ENCODE peak calls at places on chromosomes 13 and 19, in ten cellular contexts. Z, P, H, S, Y, G, O, T, R and C are unnamed samples.

GRCh38 chr13:28684257-28684656 is 25.3 kb downstream of the POMP start:
- DNase-seq in H (no peak), T (peak; percentile 11), S (no peak), G (no peak), Z (no peak), R (no peak), Y (no peak), P (no peak), O (no peak), C (no peak)

GRCh38 chr19:45159204-45159970 is 1.4 kb downstream of the NKPD1 start:
- DNase-seq in H (no peak), T (no peak), O (no peak), Y (no peak), P (no peak), Z (no peak), G (no peak), R (no peak), S (no peak), C (no peak)

GRCh38 chr13:112770504-112770903 is 80.7 kb downstream of the ATP11A start:
- DNase-seq in R (no peak), Y (no peak), G (no peak), Z (no peak), S (no peak), P (no peak), O (no peak), T (no peak), H (no peak), C (no peak)

GRCh38 chr19:1290699-1291651 is 5.3 kb downstream of the EFNA2 start:
- DNase-seq in P (no peak), G (no peak), H (no peak), Y (no peak), S (no peak), Z (no peak), T (no peak), R (no peak), O (no peak), C (no peak)

GRCh38 chr19:41906271-41906670 is 22.0 kb downstream of the ERFL start:
- DNase-seq in Z (no peak), T (no peak), Y (no peak), S (no peak), P (no peak), R (no peak), G (no peak), H (no peak), O (no peak), C (no peak)

GRCh38 chr13:62626771-62627170 is 1211.1 kb upstream of the PCDH20 start:
- DNase-seq in R (no peak), T (peak; percentile 7), H (no peak), P (no peak), Z (no peak), S (no peak), Y (no peak), G (no peak), O (no peak), C (no peak)

GRCh38 chr13:25987987-25988386 is 63.8 kb downstream of the SHISA2 start:
- DNase-seq in Y (no peak), Z (no peak), P (no peak), O (no peak), R (no peak), T (no peak), S (no peak), H (no peak), G (no peak), C (no peak)

GRCh38 chr13:105333416-105333815 is 1202.0 kb downstream of the EFNB2 start:
- DNase-seq in Y (no peak), G (no peak), S (no peak), R (peak; percentile 17), P (no peak), H (no peak), Z (peak; percentile 34), T (no peak), O (no peak), C (no peak)

GRCh38 chr19:38658462-38659306 is 11.2 kb downstream of the ACTN4 start:
- DNase-seq in Z (peak; percentile 100), S (peak; percentile 99), H (no peak), P (no peak), R (peak; percentile 99), T (peak; percentile 99), Y (peak; percentile 59), G (no peak), O (no peak), C (peak; percentile 98)

GRCh38 chr19:38655148-38655824 is 7.8 kb downstream of the ACTN4 start:
- DNase-seq in R (no peak), S (no peak), O (no peak), Z (peak; percentile 66), Y (no peak), P (no peak), G (no peak), T (no peak), H (no peak), C (peak; percentile 57)

GRCh38 chr19:38656171-38656981 is 8.9 kb downstream of the ACTN4 start:
- DNase-seq in Y (no peak), O (no peak), T (peak; percentile 79), R (no peak), Z (peak; percentile 62), H (no peak), S (no peak), G (no peak), P (peak; percentile 66), C (peak; percentile 88)

GRCh38 chr19:38660724-38661123 is 13.3 kb downstream of the ACTN4 start:
- DNase-seq in Z (no peak), G (no peak), Y (no peak), P (no peak), T (no peak), H (no peak), S (no peak), R (no peak), O (no peak), C (no peak)

DNA sequence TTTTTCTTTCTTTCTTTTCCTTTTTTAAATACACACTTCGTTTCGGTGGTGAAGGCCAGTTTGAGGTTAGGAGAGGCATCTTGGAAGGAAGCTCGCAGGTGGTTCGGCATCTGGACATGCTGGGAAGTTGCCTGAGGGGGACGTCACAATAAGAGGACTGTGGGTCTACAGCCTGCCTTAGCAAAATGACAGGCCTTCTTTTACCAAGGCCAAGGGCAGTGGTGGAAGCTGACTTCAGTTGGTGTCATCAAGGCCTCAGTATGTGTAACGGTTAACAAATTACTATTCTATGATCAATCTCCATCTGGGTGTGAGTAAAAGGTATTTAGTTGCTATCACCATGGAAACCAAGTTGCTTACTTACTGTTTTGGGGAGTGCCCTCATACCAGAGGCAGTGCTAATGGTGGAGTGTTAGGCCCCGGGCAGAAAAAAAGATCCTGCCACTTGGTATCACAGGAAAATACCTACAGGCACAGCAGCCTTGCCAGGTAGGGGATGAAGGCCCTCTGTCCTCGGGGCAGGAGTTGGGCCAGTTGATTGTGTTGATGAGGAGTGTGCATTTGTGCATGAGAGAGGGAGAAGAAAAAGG is 10.3 kb downstream of the ACTN4 start:
- DNase-seq in R (peak; percentile 74), T (peak; percentile 95), S (peak; percentile 78), Y (no peak), P (no peak), Z (peak; percentile 95), H (no peak), O (no peak), G (no peak), C (peak; percentile 85)
- H3K4me3 ChIP-seq in R (no peak overlapping the region), T (peak overlapping the region; percentile 12), S (no peak overlapping the region), Y (no peak overlapping the region), P (no peak overlapping the region), Z (no peak overlapping the region), H (no peak overlapping the region), O (no peak overlapping the region), G (no peak overlapping the region), C (peak overlapping the region; percentile 8)

GRCh38 chr13:65965496-65965895 is 1264.6 kb downstream of the PCDH9 start:
- DNase-seq in H (peak; percentile 51), O (no peak), G (no peak), P (no peak), R (peak; percentile 16), Y (no peak), S (no peak), T (no peak), Z (peak; percentile 23), C (peak; percentile 78)

GRCh38 chr13:65964672-65965071 is 1265.5 kb downstream of the PCDH9 start:
- DNase-seq in P (no peak), O (no peak), H (no peak), S (no peak), Z (no peak), G (no peak), T (no peak), Y (no peak), R (no peak), C (no peak)

GRCh38 chr13:65971541-65971940 is 1258.6 kb downstream of the PCDH9 start:
- DNase-seq in T (no peak), Z (no peak), P (no peak), G (no peak), O (peak; percentile 74), H (no peak), R (no peak), Y (no peak), S (no peak), C (no peak)

DNA sequence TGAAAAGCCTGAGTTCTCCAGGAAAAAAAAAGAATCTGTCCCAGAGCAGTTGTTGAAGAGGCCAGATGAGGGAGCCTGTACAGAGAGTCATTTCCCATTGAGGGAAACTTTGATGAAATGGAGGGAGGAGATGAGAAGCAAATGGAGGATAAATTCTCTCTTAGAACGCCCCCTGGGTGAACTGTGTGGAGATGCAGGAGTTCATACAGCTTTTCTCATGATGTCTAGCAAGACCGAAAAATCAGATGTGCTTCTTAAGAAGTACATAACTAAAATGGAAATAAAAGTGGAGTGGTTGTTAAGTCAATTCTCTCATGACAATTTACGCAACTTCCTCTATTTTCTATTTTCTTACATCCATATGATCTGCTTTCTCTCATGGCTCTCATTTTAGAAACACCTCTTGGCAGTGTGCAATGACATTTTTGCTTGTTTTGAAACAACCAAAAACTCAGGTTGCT is 1263.1 kb downstream of the PCDH9 start:
- DNase-seq in O (no peak), S (no peak), Y (no peak), T (peak; percentile 66), R (no peak), Z (peak; percentile 36), P (no peak), H (peak; percentile 44), G (peak; percentile 2), C (no peak)
- TF ChIP-seq CTCF in O (no peak), S (peak; percentile 18), Y (no peak), T (peak; percentile 22), R (peak; percentile 44), Z (peak; percentile 33), P (peak; percentile 30), H (peak; percentile 53), G (no peak), C (peak; percentile 31)

DNA sequence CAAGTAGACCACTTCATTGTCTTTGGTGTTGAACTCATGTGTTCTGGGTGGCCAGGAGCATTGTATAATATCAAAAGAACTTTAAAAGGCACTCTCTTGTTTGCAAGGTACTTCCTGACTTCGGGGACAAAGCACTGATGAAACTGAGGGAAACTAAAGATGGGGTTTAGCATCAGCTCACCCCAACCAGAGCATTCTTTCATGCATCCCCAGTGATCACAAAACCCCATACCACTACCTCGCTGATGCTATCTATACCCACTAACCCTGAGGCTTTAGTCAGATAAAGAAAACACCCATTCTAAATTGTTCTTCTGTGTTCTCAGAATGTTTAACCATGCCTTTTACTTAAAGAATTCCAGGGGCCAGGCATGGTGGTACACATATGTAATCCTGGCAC is 94.5 kb upstream of the DOCK9 start:
- DNase-seq in Z (no peak), G (no peak), O (no peak), T (no peak), S (no peak), Y (no peak), P (no peak), H (no peak), R (no peak), C (no peak)
- H3K4me3 ChIP-seq in Z (no peak overlapping the region), G (no peak overlapping the region), O (no peak overlapping the region), T (no peak overlapping the region), S (no peak overlapping the region), Y (no peak overlapping the region), P (no peak overlapping the region), H (no peak overlapping the region), R (no peak overlapping the region), C (no peak overlapping the region)

DNA sequence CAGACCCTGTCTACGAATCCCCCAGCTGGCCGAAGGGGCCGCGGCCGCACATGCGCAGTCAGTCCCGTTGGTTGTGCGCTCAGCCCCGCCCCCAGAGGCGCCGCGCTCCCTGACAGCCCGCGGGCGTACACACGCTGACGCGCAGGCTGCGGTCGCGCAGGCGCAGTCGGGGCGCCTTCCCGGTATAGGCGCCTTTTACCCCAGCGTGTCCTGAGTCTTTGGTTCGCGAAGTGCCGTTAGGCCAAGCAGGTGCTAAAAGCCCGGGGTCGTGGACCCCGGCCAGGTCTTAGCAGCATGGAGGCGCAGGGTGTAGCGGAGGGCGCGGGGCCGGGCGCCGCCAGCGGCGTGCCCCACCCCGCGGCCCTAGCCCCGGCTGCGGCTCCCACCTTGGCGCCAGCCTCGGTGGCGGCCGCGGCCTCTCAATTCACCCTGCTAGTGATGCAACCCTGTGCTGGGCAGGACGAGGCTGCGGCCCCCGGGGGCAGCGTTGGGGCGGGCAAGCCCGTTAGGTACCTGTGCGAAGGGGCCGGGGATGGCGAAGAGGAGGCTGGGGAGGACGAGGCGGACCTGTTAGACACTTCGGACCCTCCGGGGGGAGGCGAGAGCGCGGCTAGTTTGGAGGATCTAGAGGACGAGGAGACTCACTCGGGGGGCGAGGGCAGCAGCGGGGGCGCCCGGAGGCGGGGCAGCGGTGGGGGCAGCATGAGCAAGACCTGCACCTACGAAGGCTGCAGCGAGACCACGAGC is at the start of gene RFXAP:
- DNase-seq in Y (peak; percentile 85), G (peak; percentile 90), P (peak; percentile 89), S (no peak), O (peak; percentile 89), R (peak; percentile 17), Z (peak; percentile 73), T (peak; percentile 77), H (peak; percentile 65), C (peak; percentile 95)
- TF ChIP-seq CTCF in Y (no peak), G (no peak), P (no peak), S (no peak), O (no peak), R (no peak), Z (no peak), T (no peak), H (no peak), C (no peak)